ENCODE peak calls at places on chromosome X, in seven cellular contexts. One of them, this sample, is unnamed. For H3K4me1, the result is how much of the 10 kb centered on the place peaks cover.

GRCh38 chrX:49227726-49228125 is 5.4 kb downstream of the CACNA1F start:
- DNase-seq in heart right ventricle: no peak
- DNase-seq in adrenal gland: no peak
- DNase-seq in suprapubic skin: no peak
- DNase-seq in uterus: no peak
- DNase-seq in RWPE2: no peak
- DNase-seq in CD4-positive, CD25-positive, alpha-beta regulatory T cell: no peak
- DNase-seq in this sample: no peak

GRCh38 chrX:115018944-115019343 is 1.5 kb upstream of the IL13RA2 start:
- DNase-seq in CD4-positive, CD25-positive, alpha-beta regulatory T cell: no peak
- DNase-seq in heart right ventricle: no peak
- DNase-seq in RWPE2: no peak
- DNase-seq in suprapubic skin: no peak
- DNase-seq in uterus: no peak
- DNase-seq in adrenal gland: no peak
- DNase-seq in this sample: no peak

GRCh38 chrX:151505796-151506195 is 57.7 kb upstream of the PASD1 start:
- DNase-seq in CD4-positive, CD25-positive, alpha-beta regulatory T cell: peak
- DNase-seq in adrenal gland: peak
- DNase-seq in uterus: no peak
- DNase-seq in heart right ventricle: no peak
- DNase-seq in RWPE2: no peak
- DNase-seq in suprapubic skin: no peak
- DNase-seq in this sample: no peak

GRCh38 chrX:97158270-97158669 is 274.6 kb downstream of the RPA4 start:
- DNase-seq in RWPE2: no peak
- DNase-seq in suprapubic skin: no peak
- DNase-seq in uterus: no peak
- DNase-seq in adrenal gland: no peak
- DNase-seq in heart right ventricle: no peak
- DNase-seq in CD4-positive, CD25-positive, alpha-beta regulatory T cell: no peak
- DNase-seq in this sample: no peak

GRCh38 chrX:4118666-4119530 is 405.4 kb upstream of the PRKX start:
- DNase-seq in heart right ventricle: no peak
- DNase-seq in CD4-positive, CD25-positive, alpha-beta regulatory T cell: no peak
- DNase-seq in uterus: no peak
- DNase-seq in RWPE2: no peak
- DNase-seq in adrenal gland: no peak
- DNase-seq in suprapubic skin: no peak
- DNase-seq in this sample: no peak

GRCh38 chrX:11499076-11500044 is 166.4 kb downstream of the ARHGAP6 start:
- DNase-seq in suprapubic skin: no peak
- DNase-seq in adrenal gland: no peak
- DNase-seq in CD4-positive, CD25-positive, alpha-beta regulatory T cell: no peak
- DNase-seq in RWPE2: no peak
- DNase-seq in uterus: no peak
- DNase-seq in heart right ventricle: no peak
- DNase-seq in this sample: no peak

GRCh38 chrX:63761639-63762038 is 23.4 kb downstream of the ARHGEF9 start:
- DNase-seq in suprapubic skin: no peak
- DNase-seq in CD4-positive, CD25-positive, alpha-beta regulatory T cell: peak
- DNase-seq in RWPE2: no peak
- DNase-seq in adrenal gland: no peak
- DNase-seq in heart right ventricle: no peak
- DNase-seq in uterus: no peak
- DNase-seq in this sample: no peak

GRCh38 chrX:103404225-103405008 is 28.1 kb downstream of the BEX3 start:
- DNase-seq in RWPE2: no peak
- DNase-seq in CD4-positive, CD25-positive, alpha-beta regulatory T cell: peak
- DNase-seq in heart right ventricle: peak
- DNase-seq in uterus: peak
- DNase-seq in adrenal gland: peak
- DNase-seq in suprapubic skin: peak
- DNase-seq in this sample: peak

GRCh38 chrX:14920196-14920595 is 47.0 kb downstream of the MOSPD2 start:
- DNase-seq in suprapubic skin: no peak
- DNase-seq in adrenal gland: no peak
- DNase-seq in uterus: no peak
- DNase-seq in heart right ventricle: no peak
- DNase-seq in RWPE2: no peak
- DNase-seq in CD4-positive, CD25-positive, alpha-beta regulatory T cell: no peak
- DNase-seq in this sample: no peak

GRCh38 chrX:101394372-101394771 is 3.6 kb downstream of the RPL36A start:
- DNase-seq in suprapubic skin: no peak
- DNase-seq in uterus: no peak
- DNase-seq in RWPE2: no peak
- DNase-seq in CD4-positive, CD25-positive, alpha-beta regulatory T cell: no peak
- DNase-seq in heart right ventricle: no peak
- DNase-seq in adrenal gland: no peak
- DNase-seq in this sample: no peak

GRCh38 chrX:96502507-96502906 is 182.1 kb upstream of the DIAPH2 start:
- DNase-seq in adrenal gland: no peak
- DNase-seq in uterus: no peak
- DNase-seq in suprapubic skin: no peak
- DNase-seq in CD4-positive, CD25-positive, alpha-beta regulatory T cell: no peak
- DNase-seq in heart right ventricle: no peak
- DNase-seq in RWPE2: no peak
- DNase-seq in this sample: no peak

GRCh38 chrX:69551421-69552009 is 47.4 kb downstream of the NALF2 start:
- DNase-seq in CD4-positive, CD25-positive, alpha-beta regulatory T cell: no peak
- DNase-seq in suprapubic skin: no peak
- DNase-seq in uterus: no peak
- DNase-seq in heart right ventricle: no peak
- DNase-seq in adrenal gland: peak
- DNase-seq in RWPE2: no peak
- DNase-seq in this sample: no peak

GRCh38 chrX:11509786-11510185 is 155.9 kb downstream of the ARHGAP6 start:
- DNase-seq in heart right ventricle: no peak
- DNase-seq in CD4-positive, CD25-positive, alpha-beta regulatory T cell: no peak
- DNase-seq in RWPE2: no peak
- DNase-seq in adrenal gland: no peak
- DNase-seq in suprapubic skin: no peak
- DNase-seq in uterus: no peak
- DNase-seq in this sample: no peak

GRCh38 chrX:24145340-24146186 is 4.0 kb upstream of the ZFX start:
- DNase-seq in heart right ventricle: no peak
- DNase-seq in RWPE2: no peak
- DNase-seq in CD4-positive, CD25-positive, alpha-beta regulatory T cell: no peak
- DNase-seq in suprapubic skin: no peak
- DNase-seq in uterus: no peak
- DNase-seq in adrenal gland: no peak
- DNase-seq in this sample: no peak

GRCh38 chrX:10660171-10660570 is 39.8 kb upstream of the MID1 start:
- DNase-seq in adrenal gland: no peak
- DNase-seq in uterus: no peak
- DNase-seq in CD4-positive, CD25-positive, alpha-beta regulatory T cell: no peak
- DNase-seq in heart right ventricle: no peak
- DNase-seq in RWPE2: no peak
- DNase-seq in suprapubic skin: no peak
- DNase-seq in this sample: no peak

GRCh38 chrX:40145001-40145631 is 47.4 kb upstream of the BCOR start:
- DNase-seq in heart right ventricle: no peak
- DNase-seq in suprapubic skin: no peak
- DNase-seq in adrenal gland: no peak
- DNase-seq in RWPE2: no peak
- DNase-seq in CD4-positive, CD25-positive, alpha-beta regulatory T cell: no peak
- DNase-seq in uterus: peak
- DNase-seq in this sample: peak

GRCh38 chrX:40006025-40007017 is 91.4 kb downstream of the BCOR start:
- DNase-seq in CD4-positive, CD25-positive, alpha-beta regulatory T cell: no peak
- DNase-seq in uterus: peak
- DNase-seq in suprapubic skin: no peak
- DNase-seq in heart right ventricle: peak
- DNase-seq in adrenal gland: peak
- DNase-seq in RWPE2: no peak
- DNase-seq in this sample: peak

GRCh38 chrX:10591363-10592036 is 28.9 kb downstream of the MID1 start:
- DNase-seq in RWPE2: no peak
- DNase-seq in CD4-positive, CD25-positive, alpha-beta regulatory T cell: no peak
- DNase-seq in suprapubic skin: no peak
- DNase-seq in heart right ventricle: no peak
- DNase-seq in uterus: no peak
- DNase-seq in adrenal gland: no peak
- DNase-seq in this sample: no peak

GRCh38 chrX:136953867-136954787 is 73.6 kb upstream of the RBMX start:
- DNase-seq in uterus: peak
- DNase-seq in CD4-positive, CD25-positive, alpha-beta regulatory T cell: peak
- DNase-seq in heart right ventricle: peak
- DNase-seq in suprapubic skin: no peak
- DNase-seq in RWPE2: no peak
- DNase-seq in adrenal gland: peak
- DNase-seq in this sample: peak

GRCh38 chrX:110045988-110046387 is 43.1 kb downstream of the TMEM164 start:
- DNase-seq in suprapubic skin: no peak
- DNase-seq in RWPE2: no peak
- DNase-seq in CD4-positive, CD25-positive, alpha-beta regulatory T cell: no peak
- DNase-seq in heart right ventricle: no peak
- DNase-seq in uterus: no peak
- DNase-seq in adrenal gland: no peak
- DNase-seq in this sample: no peak

GRCh38 chrX:30151964-30152363 is 63.4 kb upstream of the MAGEB2 start:
- DNase-seq in adrenal gland: peak
- DNase-seq in uterus: no peak
- DNase-seq in RWPE2: no peak
- DNase-seq in heart right ventricle: no peak
- DNase-seq in suprapubic skin: no peak
- DNase-seq in CD4-positive, CD25-positive, alpha-beta regulatory T cell: no peak
- DNase-seq in this sample: no peak

GRCh38 chrX:74492720-74493201 is 71.5 kb downstream of the SLC16A2 start:
- DNase-seq in CD4-positive, CD25-positive, alpha-beta regulatory T cell: peak
- DNase-seq in adrenal gland: no peak
- DNase-seq in suprapubic skin: no peak
- DNase-seq in RWPE2: no peak
- DNase-seq in uterus: no peak
- DNase-seq in heart right ventricle: no peak
- DNase-seq in this sample: no peak

DNA sequence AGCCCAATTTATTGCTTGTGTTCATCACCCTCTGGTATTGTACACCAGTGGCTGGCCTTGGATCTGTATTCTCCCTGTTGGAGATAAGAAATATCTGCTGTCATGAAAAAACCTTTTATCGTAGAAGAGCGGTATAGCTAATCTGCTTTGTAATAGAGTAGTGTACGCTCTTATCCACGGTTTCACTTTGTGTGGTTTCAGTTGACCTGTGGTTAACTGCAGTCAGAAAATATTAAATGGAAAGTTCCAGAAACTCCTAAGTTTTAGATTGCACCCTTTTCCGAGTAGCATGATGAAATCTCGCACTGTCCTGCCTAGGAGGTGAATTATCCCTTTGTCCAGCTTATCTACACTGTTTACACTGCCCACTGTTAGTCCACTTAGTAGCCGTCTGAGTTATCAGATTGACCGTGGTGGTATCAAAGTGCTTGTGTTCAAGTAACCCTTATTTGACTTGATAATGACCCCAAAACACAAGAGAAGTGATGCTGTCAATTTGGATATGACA is 42.4 kb downstream of the KDM6A start:
- DNase-seq in suprapubic skin: no peak
- DNase-seq in RWPE2: no peak
- DNase-seq in adrenal gland: no peak
- DNase-seq in heart right ventricle: no peak
- DNase-seq in CD4-positive, CD25-positive, alpha-beta regulatory T cell: no peak
- DNase-seq in uterus: no peak
- DNase-seq in this sample: no peak
- H3K4me1 ChIP-seq in suprapubic skin: under half
- H3K4me1 ChIP-seq in RWPE2: under half
- H3K4me1 ChIP-seq in adrenal gland: under half
- H3K4me1 ChIP-seq in heart right ventricle: under half
- H3K4me1 ChIP-seq in CD4-positive, CD25-positive, alpha-beta regulatory T cell: under half
- H3K4me1 ChIP-seq in uterus: under half
- H3K4me1 ChIP-seq in this sample: under half

GRCh38 chrX:67544871-67545771 is 1.3 kb downstream of the AR start:
- DNase-seq in RWPE2: no peak
- DNase-seq in uterus: peak
- DNase-seq in CD4-positive, CD25-positive, alpha-beta regulatory T cell: no peak
- DNase-seq in adrenal gland: no peak
- DNase-seq in suprapubic skin: peak
- DNase-seq in heart right ventricle: no peak
- DNase-seq in this sample: no peak

GRCh38 chrX:67546496-67547423 is 2.9 kb downstream of the AR start:
- DNase-seq in heart right ventricle: no peak
- DNase-seq in uterus: peak
- DNase-seq in adrenal gland: no peak
- DNase-seq in suprapubic skin: no peak
- DNase-seq in CD4-positive, CD25-positive, alpha-beta regulatory T cell: no peak
- DNase-seq in RWPE2: no peak
- DNase-seq in this sample: no peak

GRCh38 chrX:67544281-67544680 is 460 bp downstream of the AR start:
- DNase-seq in uterus: peak
- DNase-seq in CD4-positive, CD25-positive, alpha-beta regulatory T cell: no peak
- DNase-seq in suprapubic skin: no peak
- DNase-seq in heart right ventricle: peak
- DNase-seq in RWPE2: no peak
- DNase-seq in adrenal gland: no peak
- DNase-seq in this sample: no peak

GRCh38 chrX:67545772-67546495 is 2.1 kb downstream of the AR start:
- DNase-seq in uterus: peak
- DNase-seq in adrenal gland: peak
- DNase-seq in suprapubic skin: peak
- DNase-seq in heart right ventricle: peak
- DNase-seq in RWPE2: no peak
- DNase-seq in CD4-positive, CD25-positive, alpha-beta regulatory T cell: no peak
- DNase-seq in this sample: no peak

GRCh38 chrX:67543818-67544217 is at the start of gene AR:
- DNase-seq in adrenal gland: peak
- DNase-seq in uterus: peak
- DNase-seq in heart right ventricle: peak
- DNase-seq in RWPE2: no peak
- DNase-seq in suprapubic skin: peak
- DNase-seq in CD4-positive, CD25-positive, alpha-beta regulatory T cell: no peak
- DNase-seq in this sample: peak
- H3K4me3 ChIP-seq in adrenal gland: no peak
- H3K4me3 ChIP-seq in uterus: peak
- H3K4me3 ChIP-seq in heart right ventricle: peak
- H3K4me3 ChIP-seq in RWPE2: no peak
- H3K4me3 ChIP-seq in suprapubic skin: peak
- H3K4me3 ChIP-seq in CD4-positive, CD25-positive, alpha-beta regulatory T cell: no peak
- H3K4me3 ChIP-seq in this sample: peak

GRCh38 chrX:129772796-129773431 is 6.8 kb upstream of the SASH3 start:
- DNase-seq in RWPE2: no peak
- DNase-seq in heart right ventricle: peak
- DNase-seq in CD4-positive, CD25-positive, alpha-beta regulatory T cell: peak
- DNase-seq in uterus: no peak
- DNase-seq in suprapubic skin: peak
- DNase-seq in adrenal gland: peak
- DNase-seq in this sample: peak
- H3K4me1 ChIP-seq in RWPE2: under half
- H3K4me1 ChIP-seq in heart right ventricle: under half
- H3K4me1 ChIP-seq in CD4-positive, CD25-positive, alpha-beta regulatory T cell: half or more
- H3K4me1 ChIP-seq in uterus: under half
- H3K4me1 ChIP-seq in suprapubic skin: under half
- H3K4me1 ChIP-seq in adrenal gland: under half
- H3K4me1 ChIP-seq in this sample: under half

DNA sequence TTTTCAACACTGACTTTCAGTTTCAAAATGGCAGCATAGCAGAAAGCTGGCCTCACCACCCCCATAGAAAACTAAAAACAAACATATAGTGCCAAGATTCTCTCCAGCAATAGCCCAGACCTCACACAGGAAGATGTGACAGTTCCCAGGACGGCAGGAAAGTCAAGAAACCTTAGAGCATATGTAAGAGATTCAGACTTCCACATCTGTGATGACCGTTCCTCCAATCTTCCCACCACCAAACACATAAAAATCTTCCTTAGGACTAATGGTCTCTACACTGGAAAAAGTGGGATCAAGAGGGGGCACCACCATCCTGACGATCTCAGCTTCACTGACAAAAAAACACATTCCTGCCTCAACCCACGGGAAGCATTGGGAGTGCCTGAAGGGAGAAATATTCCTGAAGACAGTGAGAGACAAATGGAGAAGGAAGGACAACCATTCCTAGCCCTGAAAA is 134.1 kb upstream of the CPXCR1 start:
- DNase-seq in uterus: no peak
- DNase-seq in CD4-positive, CD25-positive, alpha-beta regulatory T cell: no peak
- DNase-seq in suprapubic skin: no peak
- DNase-seq in adrenal gland: no peak
- DNase-seq in RWPE2: no peak
- DNase-seq in heart right ventricle: no peak
- DNase-seq in this sample: no peak
- H3K4me3 ChIP-seq in uterus: no peak
- H3K4me3 ChIP-seq in CD4-positive, CD25-positive, alpha-beta regulatory T cell: no peak
- H3K4me3 ChIP-seq in suprapubic skin: no peak
- H3K4me3 ChIP-seq in adrenal gland: no peak
- H3K4me3 ChIP-seq in RWPE2: no peak
- H3K4me3 ChIP-seq in heart right ventricle: no peak
- H3K4me3 ChIP-seq in this sample: no peak